ENCODE peak calls at places on chromosomes 5 and 9, in eight cellular contexts. One of them, this sample, is unnamed.

GRCh38 chr5:95686661-95687060 is 3.9 kb upstream of the SPATA9 start:
- DNase-seq in OCI-LY7: no peak
- DNase-seq in fibroblast of pulmonary artery: no peak
- DNase-seq in T-helper 17 cell: no peak
- DNase-seq in smooth muscle cell of the brain vasculature: no peak
- DNase-seq in stimulated activated CD8-positive, alpha-beta memory T cell treated with anti-CD3 and anti-CD28 coated beads, Interleukin-7, amount 100 ng/mL, for 1 hour: no peak
- DNase-seq in HuH-7.5: no peak
- DNase-seq in upper lobe of left lung: no peak
- DNase-seq in this sample: no peak

GRCh38 chr5:37664551-37664950 is 175.3 kb downstream of the GDNF start:
- DNase-seq in OCI-LY7: no peak
- DNase-seq in fibroblast of pulmonary artery: no peak
- DNase-seq in T-helper 17 cell: no peak
- DNase-seq in smooth muscle cell of the brain vasculature: no peak
- DNase-seq in stimulated activated CD8-positive, alpha-beta memory T cell treated with anti-CD3 and anti-CD28 coated beads, Interleukin-7, amount 100 ng/mL, for 1 hour: no peak
- DNase-seq in HuH-7.5: no peak
- DNase-seq in upper lobe of left lung: no peak
- DNase-seq in this sample: no peak

GRCh38 chr5:171806976-171807823 is 21.6 kb downstream of the SMIM23 start:
- DNase-seq in OCI-LY7: no peak
- DNase-seq in fibroblast of pulmonary artery: no peak
- DNase-seq in T-helper 17 cell: no peak
- DNase-seq in smooth muscle cell of the brain vasculature: no peak
- DNase-seq in stimulated activated CD8-positive, alpha-beta memory T cell treated with anti-CD3 and anti-CD28 coated beads, Interleukin-7, amount 100 ng/mL, for 1 hour: no peak
- DNase-seq in HuH-7.5: no peak
- DNase-seq in upper lobe of left lung: no peak
- DNase-seq in this sample: peak

GRCh38 chr5:135130526-135131215 is 96.6 kb upstream of the PITX1 start:
- DNase-seq in OCI-LY7: no peak
- DNase-seq in fibroblast of pulmonary artery: no peak
- DNase-seq in T-helper 17 cell: no peak
- DNase-seq in smooth muscle cell of the brain vasculature: no peak
- DNase-seq in stimulated activated CD8-positive, alpha-beta memory T cell treated with anti-CD3 and anti-CD28 coated beads, Interleukin-7, amount 100 ng/mL, for 1 hour: no peak
- DNase-seq in HuH-7.5: no peak
- DNase-seq in upper lobe of left lung: no peak
- DNase-seq in this sample: no peak

GRCh38 chr9:127537014-127537413 is 75.1 kb upstream of the STXBP1 start:
- DNase-seq in OCI-LY7: no peak
- DNase-seq in fibroblast of pulmonary artery: peak
- DNase-seq in T-helper 17 cell: no peak
- DNase-seq in smooth muscle cell of the brain vasculature: no peak
- DNase-seq in stimulated activated CD8-positive, alpha-beta memory T cell treated with anti-CD3 and anti-CD28 coated beads, Interleukin-7, amount 100 ng/mL, for 1 hour: no peak
- DNase-seq in HuH-7.5: no peak
- DNase-seq in upper lobe of left lung: no peak
- DNase-seq in this sample: peak

GRCh38 chr5:126694403-126694802 is 82.5 kb upstream of the LMNB1 start:
- DNase-seq in OCI-LY7: no peak
- DNase-seq in fibroblast of pulmonary artery: no peak
- DNase-seq in T-helper 17 cell: no peak
- DNase-seq in smooth muscle cell of the brain vasculature: no peak
- DNase-seq in stimulated activated CD8-positive, alpha-beta memory T cell treated with anti-CD3 and anti-CD28 coated beads, Interleukin-7, amount 100 ng/mL, for 1 hour: no peak
- DNase-seq in HuH-7.5: no peak
- DNase-seq in upper lobe of left lung: no peak
- DNase-seq in this sample: no peak

GRCh38 chr9:124455820-124456219 is 5.6 kb downstream of the ADGRD2 start:
- DNase-seq in OCI-LY7: no peak
- DNase-seq in fibroblast of pulmonary artery: no peak
- DNase-seq in T-helper 17 cell: no peak
- DNase-seq in smooth muscle cell of the brain vasculature: no peak
- DNase-seq in stimulated activated CD8-positive, alpha-beta memory T cell treated with anti-CD3 and anti-CD28 coated beads, Interleukin-7, amount 100 ng/mL, for 1 hour: no peak
- DNase-seq in HuH-7.5: no peak
- DNase-seq in upper lobe of left lung: no peak
- DNase-seq in this sample: no peak

GRCh38 chr9:78595200-78595945 is 298.4 kb downstream of the PSAT1 start:
- DNase-seq in OCI-LY7: no peak
- DNase-seq in fibroblast of pulmonary artery: no peak
- DNase-seq in T-helper 17 cell: no peak
- DNase-seq in smooth muscle cell of the brain vasculature: no peak
- DNase-seq in stimulated activated CD8-positive, alpha-beta memory T cell treated with anti-CD3 and anti-CD28 coated beads, Interleukin-7, amount 100 ng/mL, for 1 hour: no peak
- DNase-seq in HuH-7.5: no peak
- DNase-seq in upper lobe of left lung: no peak
- DNase-seq in this sample: no peak

GRCh38 chr9:36487482-36488321 is 85.0 kb upstream of the MELK start:
- DNase-seq in OCI-LY7: peak
- DNase-seq in fibroblast of pulmonary artery: peak
- DNase-seq in T-helper 17 cell: peak
- DNase-seq in smooth muscle cell of the brain vasculature: peak
- DNase-seq in stimulated activated CD8-positive, alpha-beta memory T cell treated with anti-CD3 and anti-CD28 coated beads, Interleukin-7, amount 100 ng/mL, for 1 hour: peak
- DNase-seq in HuH-7.5: peak
- DNase-seq in upper lobe of left lung: peak
- DNase-seq in this sample: peak

GRCh38 chr5:128965011-128965637 is at the start of gene SLC27A6:
- DNase-seq in OCI-LY7: no peak
- DNase-seq in fibroblast of pulmonary artery: no peak
- DNase-seq in T-helper 17 cell: no peak
- DNase-seq in smooth muscle cell of the brain vasculature: no peak
- DNase-seq in stimulated activated CD8-positive, alpha-beta memory T cell treated with anti-CD3 and anti-CD28 coated beads, Interleukin-7, amount 100 ng/mL, for 1 hour: no peak
- DNase-seq in HuH-7.5: peak
- DNase-seq in upper lobe of left lung: no peak
- DNase-seq in this sample: peak

GRCh38 chr9:125654121-125654520 is 52.9 kb downstream of the MAPKAP1 start:
- DNase-seq in OCI-LY7: no peak
- DNase-seq in fibroblast of pulmonary artery: no peak
- DNase-seq in T-helper 17 cell: no peak
- DNase-seq in smooth muscle cell of the brain vasculature: no peak
- DNase-seq in stimulated activated CD8-positive, alpha-beta memory T cell treated with anti-CD3 and anti-CD28 coated beads, Interleukin-7, amount 100 ng/mL, for 1 hour: no peak
- DNase-seq in HuH-7.5: no peak
- DNase-seq in upper lobe of left lung: no peak
- DNase-seq in this sample: no peak

GRCh38 chr5:1125030-1125357 is 13.1 kb upstream of the SLC12A7 start:
- DNase-seq in OCI-LY7: no peak
- DNase-seq in fibroblast of pulmonary artery: peak
- DNase-seq in T-helper 17 cell: no peak
- DNase-seq in smooth muscle cell of the brain vasculature: no peak
- DNase-seq in stimulated activated CD8-positive, alpha-beta memory T cell treated with anti-CD3 and anti-CD28 coated beads, Interleukin-7, amount 100 ng/mL, for 1 hour: no peak
- DNase-seq in HuH-7.5: no peak
- DNase-seq in upper lobe of left lung: no peak
- DNase-seq in this sample: peak

GRCh38 chr9:107345327-107345726 is 62.2 kb downstream of the RAD23B start:
- DNase-seq in OCI-LY7: no peak
- DNase-seq in fibroblast of pulmonary artery: peak
- DNase-seq in T-helper 17 cell: no peak
- DNase-seq in smooth muscle cell of the brain vasculature: peak
- DNase-seq in stimulated activated CD8-positive, alpha-beta memory T cell treated with anti-CD3 and anti-CD28 coated beads, Interleukin-7, amount 100 ng/mL, for 1 hour: no peak
- DNase-seq in HuH-7.5: no peak
- DNase-seq in upper lobe of left lung: no peak
- DNase-seq in this sample: peak

GRCh38 chr5:149265559-149265958 is 6.1 kb upstream of the AFAP1L1 start:
- DNase-seq in OCI-LY7: no peak
- DNase-seq in fibroblast of pulmonary artery: peak
- DNase-seq in T-helper 17 cell: no peak
- DNase-seq in smooth muscle cell of the brain vasculature: no peak
- DNase-seq in stimulated activated CD8-positive, alpha-beta memory T cell treated with anti-CD3 and anti-CD28 coated beads, Interleukin-7, amount 100 ng/mL, for 1 hour: no peak
- DNase-seq in HuH-7.5: no peak
- DNase-seq in upper lobe of left lung: no peak
- DNase-seq in this sample: peak

GRCh38 chr9:137694962-137695875 is 76.4 kb downstream of the EHMT1 start:
- DNase-seq in OCI-LY7: peak
- DNase-seq in fibroblast of pulmonary artery: peak
- DNase-seq in T-helper 17 cell: no peak
- DNase-seq in smooth muscle cell of the brain vasculature: no peak
- DNase-seq in stimulated activated CD8-positive, alpha-beta memory T cell treated with anti-CD3 and anti-CD28 coated beads, Interleukin-7, amount 100 ng/mL, for 1 hour: no peak
- DNase-seq in HuH-7.5: peak
- DNase-seq in upper lobe of left lung: peak
- DNase-seq in this sample: peak

GRCh38 chr5:115584501-115584900 is 17.8 kb downstream of the TICAM2 start:
- DNase-seq in OCI-LY7: no peak
- DNase-seq in fibroblast of pulmonary artery: no peak
- DNase-seq in T-helper 17 cell: no peak
- DNase-seq in smooth muscle cell of the brain vasculature: no peak
- DNase-seq in stimulated activated CD8-positive, alpha-beta memory T cell treated with anti-CD3 and anti-CD28 coated beads, Interleukin-7, amount 100 ng/mL, for 1 hour: no peak
- DNase-seq in HuH-7.5: no peak
- DNase-seq in upper lobe of left lung: no peak
- DNase-seq in this sample: no peak

GRCh38 chr9:96884443-96884842 is 30.1 kb upstream of the ZNF782 start:
- DNase-seq in OCI-LY7: no peak
- DNase-seq in fibroblast of pulmonary artery: peak
- DNase-seq in T-helper 17 cell: no peak
- DNase-seq in smooth muscle cell of the brain vasculature: no peak
- DNase-seq in stimulated activated CD8-positive, alpha-beta memory T cell treated with anti-CD3 and anti-CD28 coated beads, Interleukin-7, amount 100 ng/mL, for 1 hour: no peak
- DNase-seq in HuH-7.5: no peak
- DNase-seq in upper lobe of left lung: no peak
- DNase-seq in this sample: peak

GRCh38 chr5:126438267-126438666 is 15.1 kb downstream of the GRAMD2B start:
- DNase-seq in OCI-LY7: no peak
- DNase-seq in fibroblast of pulmonary artery: no peak
- DNase-seq in T-helper 17 cell: no peak
- DNase-seq in smooth muscle cell of the brain vasculature: no peak
- DNase-seq in stimulated activated CD8-positive, alpha-beta memory T cell treated with anti-CD3 and anti-CD28 coated beads, Interleukin-7, amount 100 ng/mL, for 1 hour: no peak
- DNase-seq in HuH-7.5: no peak
- DNase-seq in upper lobe of left lung: no peak
- DNase-seq in this sample: no peak

GRCh38 chr9:112091805-112092204 is 83.3 kb downstream of the SUSD1 start:
- DNase-seq in OCI-LY7: no peak
- DNase-seq in fibroblast of pulmonary artery: peak
- DNase-seq in T-helper 17 cell: no peak
- DNase-seq in smooth muscle cell of the brain vasculature: no peak
- DNase-seq in stimulated activated CD8-positive, alpha-beta memory T cell treated with anti-CD3 and anti-CD28 coated beads, Interleukin-7, amount 100 ng/mL, for 1 hour: no peak
- DNase-seq in HuH-7.5: no peak
- DNase-seq in upper lobe of left lung: no peak
- DNase-seq in this sample: peak

GRCh38 chr5:67063791-67064190 is 132.8 kb downstream of the CD180 start:
- DNase-seq in OCI-LY7: no peak
- DNase-seq in fibroblast of pulmonary artery: peak
- DNase-seq in T-helper 17 cell: no peak
- DNase-seq in smooth muscle cell of the brain vasculature: no peak
- DNase-seq in stimulated activated CD8-positive, alpha-beta memory T cell treated with anti-CD3 and anti-CD28 coated beads, Interleukin-7, amount 100 ng/mL, for 1 hour: no peak
- DNase-seq in HuH-7.5: no peak
- DNase-seq in upper lobe of left lung: no peak
- DNase-seq in this sample: peak